ENCODE peak calls at places on chromosome 10, in four cellular contexts. X is heart left ventricle, E is tibial artery, J is pancreas. V is an unnamed sample.

GRCh38 chr10:67175354-67175753 is 249.5 kb downstream of the LRRTM3 start:
- DNase-seq in X (no peak), J (no peak), E (no peak), V (no peak)

GRCh38 chr10:119409906-119410305 is 132.6 kb downstream of the RGS10 start:
- DNase-seq in E (no peak), J (no peak), X (peak), V (peak)

GRCh38 chr10:104337527-104337984 is 709 bp downstream of the ITPRIP start:
- DNase-seq in X (peak), E (no peak), J (no peak), V (no peak)

GRCh38 chr10:122407375-122408125 is 33.0 kb downstream of the PLEKHA1 start:
- DNase-seq in J (no peak), E (no peak), X (peak), V (no peak)

GRCh38 chr10:102504179-102504975 is 605 bp downstream of the SUFU start:
- DNase-seq in J (peak), X (peak), E (peak), V (no peak)

GRCh38 chr10:86649471-86650150 is 4.7 kb upstream of the OPN4 start:
- DNase-seq in J (no peak), X (no peak), E (peak), V (peak)

GRCh38 chr10:36114913-36115312 is 472.8 kb upstream of the FZD8 start:
- DNase-seq in E (no peak), J (no peak), X (no peak), V (no peak)

GRCh38 chr10:117138838-117139580 is 939 bp upstream of the VAX1 start:
- DNase-seq in X (no peak), E (no peak), J (no peak), V (no peak)

GRCh38 chr10:49552277-49552676 is 13.4 kb upstream of the ERCC6 start:
- DNase-seq in J (no peak), E (no peak), X (no peak), V (no peak)

GRCh38 chr10:15227611-15228372 is 59.3 kb upstream of the NMT2 start:
- DNase-seq in X (no peak), E (no peak), J (no peak), V (no peak)

GRCh38 chr10:22477365-22478287 is 132.3 kb downstream of the SPAG6 start:
- DNase-seq in E (no peak), J (no peak), X (no peak), V (no peak)

GRCh38 chr10:103280505-103280904 is 3.6 kb downstream of the INA start:
- DNase-seq in X (no peak), J (no peak), E (no peak), V (no peak)

GRCh38 chr10:3482200-3482993 is 302.6 kb downstream of the KLF6 start:
- DNase-seq in X (peak), J (no peak), E (peak), V (peak)

GRCh38 chr10:103717341-103718246 is 137.8 kb downstream of the SH3PXD2A start:
- DNase-seq in E (no peak), X (no peak), J (no peak), V (no peak)

GRCh38 chr10:34907743-34908425 is 92.8 kb upstream of the PARD3 start:
- DNase-seq in E (no peak), J (no peak), X (no peak), V (no peak)

GRCh38 chr10:106866244-106866845 is 298.2 kb downstream of the SORCS1 start:
- DNase-seq in E (no peak), J (no peak), X (no peak), V (no peak)

GRCh38 chr10:110443239-110444008 is 54.3 kb upstream of the DUSP5 start:
- DNase-seq in X (no peak), J (peak), E (no peak), V (no peak)

GRCh38 chr10:103481974-103482531 is 3.0 kb upstream of the CALHM3 start:
- DNase-seq in X (peak), J (no peak), E (no peak), V (no peak)

DNA sequence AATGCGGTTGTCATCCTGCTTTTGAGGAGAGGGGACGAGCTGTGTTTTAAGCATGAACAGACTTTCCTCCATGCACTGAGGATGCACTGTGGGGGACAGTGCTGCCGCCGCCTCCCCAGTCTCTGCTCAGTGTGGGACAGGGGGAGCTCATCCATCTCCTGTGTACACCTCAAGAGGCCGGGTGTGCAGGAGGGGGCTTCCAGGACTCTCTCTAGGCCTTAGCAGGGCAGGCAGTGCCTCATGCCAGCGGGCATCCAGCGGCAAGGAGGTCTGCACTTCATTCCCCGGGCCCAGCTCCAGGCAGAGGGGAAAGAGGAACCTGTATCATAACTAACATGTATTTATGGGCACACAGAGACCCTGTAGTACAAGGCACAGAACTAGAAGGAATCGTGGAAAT is 89.7 kb downstream of the DIP2C start:
- DNase-seq in E (peak), J (no peak), X (no peak), V (no peak)
- H3K27ac ChIP-seq in E (peak), J (no peak), X (no peak), V (no peak)

GRCh38 chr10:78851652-78852051 is 217.1 kb upstream of the ZMIZ1 start:
- DNase-seq in X (no peak), E (no peak), J (no peak), V (no peak)

GRCh38 chr10:78850611-78851010 is 218.2 kb upstream of the ZMIZ1 start:
- DNase-seq in E (no peak), X (no peak), J (no peak), V (no peak)

GRCh38 chr10:78852447-78852846 is 216.3 kb upstream of the ZMIZ1 start:
- DNase-seq in J (no peak), X (no peak), E (no peak), V (no peak)

GRCh38 chr10:78853864-78854263 is 214.9 kb upstream of the ZMIZ1 start:
- DNase-seq in X (no peak), E (no peak), J (no peak), V (no peak)

DNA sequence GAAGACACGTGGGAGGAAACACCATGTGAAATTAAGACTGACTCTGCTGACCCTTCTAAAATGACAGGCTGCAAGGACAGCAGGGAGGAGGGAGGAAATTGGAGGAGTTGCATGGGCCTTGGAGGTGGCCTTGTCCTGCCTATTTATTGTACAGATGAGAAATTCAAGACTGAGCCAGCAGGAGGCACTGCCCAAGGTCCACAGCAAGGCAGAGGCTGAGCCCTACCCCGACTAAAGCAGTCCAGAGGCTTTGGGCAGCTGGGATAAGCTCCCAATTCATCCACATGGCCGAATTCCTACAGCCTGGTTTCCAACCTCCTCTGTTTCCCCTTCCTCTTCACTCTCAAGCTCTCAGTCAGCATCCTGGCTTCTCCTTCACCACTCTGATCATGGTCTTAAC is 215.9 kb upstream of the ZMIZ1 start:
- DNase-seq in X (no peak), E (no peak), J (no peak), V (no peak)
- TF ChIP-seq CTCF in X (peak), E (no peak), J (peak), V (peak)

DNA sequence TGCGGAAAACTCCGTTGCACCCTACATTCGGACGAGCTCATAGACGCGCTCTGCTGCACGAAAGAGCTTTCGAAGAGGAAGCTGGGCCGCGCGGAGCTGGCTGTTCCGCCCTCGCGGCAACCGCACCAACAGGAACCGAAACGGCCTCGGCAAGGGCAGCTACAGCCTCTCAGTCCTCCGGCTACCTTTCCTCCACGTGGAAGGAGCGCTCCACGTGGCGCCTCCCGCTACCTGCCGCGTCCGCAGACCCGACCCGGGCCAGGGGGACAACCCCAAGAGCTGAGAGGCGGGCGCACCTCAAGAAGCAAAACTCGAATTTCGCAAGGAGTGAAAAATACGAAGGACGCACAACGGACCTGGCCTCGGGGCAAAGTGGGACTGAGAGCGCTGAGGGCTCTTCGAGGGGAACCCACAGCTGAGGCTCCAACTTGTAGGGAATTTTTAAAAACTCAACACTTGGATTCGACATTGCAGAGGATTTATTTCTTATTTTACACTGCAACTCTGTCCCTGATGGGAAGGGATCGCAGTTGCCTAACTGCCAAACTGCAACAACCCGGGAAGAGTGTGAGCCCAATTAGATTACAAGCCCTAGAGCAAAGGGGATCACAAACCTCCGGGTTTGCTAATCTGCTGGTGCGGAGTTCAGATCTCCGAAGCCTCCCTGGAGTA is 1.4 kb downstream of the HPSE2 start:
- DNase-seq in J (peak), X (peak), E (peak), V (peak)
- H3K4me3 ChIP-seq in J (no peak), X (peak), E (peak), V (peak)

GRCh38 chr10:51876979-51877378 is 177.6 kb upstream of the CSTF2T start:
- DNase-seq in X (no peak), E (no peak), J (no peak), V (no peak)

GRCh38 chr10:51881213-51881612 is 181.8 kb upstream of the CSTF2T start:
- DNase-seq in J (no peak), X (no peak), E (no peak), V (no peak)

GRCh38 chr10:51877636-51878035 is 178.2 kb upstream of the CSTF2T start:
- DNase-seq in J (no peak), E (no peak), X (no peak), V (no peak)

GRCh38 chr10:51878695-51879094 is 179.3 kb upstream of the CSTF2T start:
- DNase-seq in J (no peak), E (no peak), X (no peak), V (no peak)

GRCh38 chr10:51879238-51879637 is 179.8 kb upstream of the CSTF2T start:
- DNase-seq in E (peak), X (peak), J (no peak), V (peak)
- H3K27ac ChIP-seq in E (peak), X (peak), J (no peak), V (peak)

DNA sequence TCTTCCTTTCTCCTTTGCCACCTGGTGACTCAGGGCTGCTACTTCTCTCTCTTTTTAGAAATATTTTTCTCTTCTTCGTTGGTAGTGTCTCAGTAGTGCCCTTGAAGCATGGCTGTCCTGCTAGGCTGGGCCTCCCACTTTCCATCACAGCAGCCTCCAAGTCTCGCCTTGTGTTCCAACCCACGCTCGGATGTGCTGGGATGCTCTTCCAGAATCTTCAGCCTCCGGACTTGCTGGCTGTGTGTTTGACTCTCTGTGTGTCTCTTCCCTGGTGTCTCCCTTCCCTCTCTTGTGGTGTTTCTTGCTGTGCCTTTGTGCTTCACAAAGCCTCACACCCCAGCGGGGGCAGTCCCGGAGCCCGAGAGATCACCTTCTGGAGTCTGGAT is 100.5 kb downstream of the INPP5A start:
- DNase-seq in J (peak), X (peak), E (no peak), V (no peak)
- TF ChIP-seq CTCF in J (no peak), X (no peak), E (no peak), V (no peak)